ENCODE peak calls at places on chromosomes 4 and X, in nine cellular contexts. A is astrocyte, K is transverse colon, U is A549, W is upper lobe of left lung, D is left ventricle myocardium inferior, M is right atrium auricular region, G is iPS DF 6.9, F is epithelial cell of esophagus. L is an unnamed sample.

GRCh38 chr4:177375971-177376370 is 66.3 kb downstream of the AGA start:
- DNase-seq in A (no peak), K (no peak), U (no peak), W (no peak), D (no peak), M (no peak), G (no peak), F (no peak), L (no peak)

GRCh38 chrX:65528705-65529340 is 5.8 kb downstream of the LAS1L start:
- DNase-seq in A (no peak), K (peak), U (peak), W (no peak), D (no peak), M (peak), G (peak), F (peak), L (no peak)

GRCh38 chr4:148445071-148445902 is 3.1 kb upstream of the NR3C2 start:
- DNase-seq in A (no peak), K (peak), U (no peak), W (peak), D (peak), M (peak), G (no peak), F (no peak), L (peak)

GRCh38 chrX:115564243-115564642 is 3.3 kb downstream of the PLS3 start:
- DNase-seq in A (peak), K (no peak), U (no peak), W (no peak), D (no peak), M (no peak), G (no peak), F (no peak), L (no peak)

GRCh38 chr4:98527528-98527927 is 130.9 kb downstream of the TSPAN5 start:
- DNase-seq in A (no peak), K (no peak), U (no peak), W (no peak), D (no peak), M (no peak), G (no peak), F (no peak), L (no peak)

GRCh38 chr4:26197018-26197779 is 123.6 kb upstream of the RBPJ start:
- DNase-seq in A (peak), K (peak), U (peak), W (no peak), D (no peak), M (no peak), G (no peak), F (peak), L (no peak)

GRCh38 chrX:71466979-71467523 is 65.9 kb upstream of the OGT start:
- DNase-seq in A (no peak), K (no peak), U (no peak), W (no peak), D (no peak), M (no peak), G (no peak), F (peak), L (no peak)

GRCh38 chr4:147157860-147158701 is 212.4 kb upstream of the TTC29 start:
- DNase-seq in A (peak), K (peak), U (peak), W (peak), D (peak), M (no peak), G (no peak), F (peak), L (no peak)

GRCh38 chr4:138242076-138242829 is at the start of gene SLC7A11:
- DNase-seq in A (peak), K (peak), U (peak), W (no peak), D (no peak), M (no peak), G (peak), F (peak), L (no peak)

GRCh38 chr4:8793571-8794160 is 78.0 kb downstream of the HMX1 start:
- DNase-seq in A (no peak), K (no peak), U (no peak), W (peak), D (no peak), M (no peak), G (no peak), F (no peak), L (no peak)

GRCh38 chr4:184282251-184282713 is 64.6 kb upstream of the ENPP6 start:
- DNase-seq in A (no peak), K (peak), U (no peak), W (no peak), D (no peak), M (peak), G (no peak), F (peak), L (no peak)

GRCh38 chrX:103878466-103879151 is 46.6 kb upstream of the RAB9B start:
- DNase-seq in A (peak), K (no peak), U (peak), W (no peak), D (no peak), M (no peak), G (no peak), F (peak), L (no peak)

GRCh38 chrX:120120223-120120622 is 4.5 kb upstream of the RHOXF1 start:
- DNase-seq in A (peak), K (no peak), U (no peak), W (no peak), D (no peak), M (no peak), G (no peak), F (no peak), L (no peak)

GRCh38 chr4:39636786-39637185 is 1.9 kb downstream of the SMIM14 start:
- DNase-seq in A (peak), K (no peak), U (no peak), W (no peak), D (no peak), M (no peak), G (no peak), F (no peak), L (no peak)

GRCh38 chr4:173410106-173410505 is 11.2 kb upstream of the SCRG1 start:
- DNase-seq in A (no peak), K (no peak), U (no peak), W (no peak), D (no peak), M (no peak), G (no peak), F (no peak), L (peak)

GRCh38 chrX:149469406-149469805 is 35.7 kb downstream of the IDS start:
- DNase-seq in A (no peak), K (no peak), U (no peak), W (no peak), D (no peak), M (no peak), G (no peak), F (no peak), L (no peak)

GRCh38 chr4:1209821-1210220 is 37.4 kb upstream of the SPON2 start:
- DNase-seq in A (peak), K (peak), U (no peak), W (peak), D (peak), M (peak), G (no peak), F (no peak), L (no peak)

GRCh38 chrX:10083809-10084208 is 73.0 kb upstream of the CLCN4 start:
- DNase-seq in A (no peak), K (no peak), U (no peak), W (no peak), D (no peak), M (no peak), G (no peak), F (no peak), L (no peak)

GRCh38 chrX:2935364-2935748 is 6.2 kb upstream of the ARSD start:
- DNase-seq in A (no peak), K (no peak), U (no peak), W (no peak), D (no peak), M (no peak), G (no peak), F (no peak), L (no peak)

GRCh38 chr4:163344147-163345050 is 707 bp downstream of the NPY5R start:
- DNase-seq in A (no peak), K (no peak), U (no peak), W (peak), D (no peak), M (no peak), G (no peak), F (no peak), L (no peak)

GRCh38 chrX:11188664-11189063 is 77.5 kb downstream of the HCCS start:
- DNase-seq in A (peak), K (no peak), U (no peak), W (no peak), D (no peak), M (no peak), G (no peak), F (peak), L (no peak)

GRCh38 chrX:91081873-91082272 is 352.8 kb upstream of the PABPC5 start:
- DNase-seq in A (no peak), K (no peak), U (no peak), W (peak), D (no peak), M (no peak), G (no peak), F (no peak), L (no peak)

GRCh38 chr4:38004062-38004461 is 43.9 kb downstream of the PTTG2 start:
- DNase-seq in A (peak), K (no peak), U (no peak), W (no peak), D (no peak), M (no peak), G (no peak), F (no peak), L (no peak)

GRCh38 chrX:107677501-107677901 is 49.2 kb downstream of the PRPS1 start:
- DNase-seq in A (peak), K (no peak), U (no peak), W (no peak), D (no peak), M (no peak), G (no peak), F (peak), L (peak)

GRCh38 chr4:123403205-123403604 is 6.6 kb downstream of the SPRY1 start:
- DNase-seq in A (peak), K (no peak), U (no peak), W (no peak), D (no peak), M (no peak), G (no peak), F (no peak), L (no peak)
- H3K4me3 ChIP-seq in A (no peak), K (peak), U (no peak), W (no peak), D (peak), M (peak), G (no peak), F (no peak), L (peak)

DNA sequence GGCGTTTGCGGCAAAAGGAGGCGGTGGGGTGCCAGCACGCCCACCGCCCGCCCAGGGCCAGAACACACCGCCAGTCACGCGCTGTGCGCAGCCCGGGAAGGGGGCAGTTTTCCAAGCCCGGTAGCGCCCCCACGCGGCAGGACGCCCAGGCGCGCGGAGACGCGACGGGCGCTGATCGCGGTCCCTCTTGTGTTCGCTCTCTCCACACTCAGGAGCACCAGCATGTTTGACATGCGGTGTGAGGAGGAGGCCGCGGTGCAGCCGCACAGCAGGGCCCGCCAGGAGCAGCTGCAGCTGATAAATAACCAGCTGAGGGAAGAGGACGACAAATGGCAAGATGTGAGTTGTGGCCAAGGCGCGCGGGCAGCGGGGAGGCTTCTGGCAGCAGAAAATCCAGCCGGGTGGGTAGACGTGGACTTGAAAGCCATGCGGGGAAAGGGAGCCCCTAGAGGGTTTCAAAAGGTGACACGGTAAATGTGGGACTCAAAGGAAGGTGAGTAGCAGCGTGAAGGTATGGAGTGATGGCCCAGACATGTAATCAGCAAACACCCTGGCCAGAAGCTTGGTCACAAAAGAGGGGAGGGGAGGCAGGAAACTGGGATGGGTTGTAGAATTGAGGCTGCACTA is 104.1 kb downstream of the PHOX2B start:
- DNase-seq in A (peak), K (peak), U (peak), W (peak), D (peak), M (peak), G (peak), F (peak), L (no peak)
- H3K4me3 ChIP-seq in A (no peak), K (peak), U (no peak), W (no peak), D (peak), M (peak), G (no peak), F (no peak), L (peak)

GRCh38 chrX:37711991-37712390 is 26.4 kb downstream of the XK start:
- DNase-seq in A (no peak), K (no peak), U (no peak), W (no peak), D (no peak), M (no peak), G (no peak), F (no peak), L (no peak)
- H3K4me3 ChIP-seq in A (no peak), K (no peak), U (no peak), W (no peak), D (no peak), M (no peak), G (no peak), F (no peak), L (no peak)

GRCh38 chr4:186642530-186642929 is 81.1 kb downstream of the FAT1 start:
- DNase-seq in A (no peak), K (no peak), U (no peak), W (no peak), D (no peak), M (no peak), G (no peak), F (no peak), L (no peak)
- H3K4me3 ChIP-seq in A (no peak), K (no peak), U (no peak), W (no peak), D (no peak), M (no peak), G (no peak), F (no peak), L (no peak)

GRCh38 chr4:186702940-186703339 is 20.7 kb downstream of the FAT1 start:
- DNase-seq in A (no peak), K (no peak), U (no peak), W (no peak), D (no peak), M (no peak), G (no peak), F (no peak), L (no peak)

GRCh38 chr4:186701273-186701672 is 22.4 kb downstream of the FAT1 start:
- DNase-seq in A (peak), K (no peak), U (no peak), W (no peak), D (peak), M (peak), G (no peak), F (no peak), L (peak)

GRCh38 chr4:186700746-186701145 is 22.9 kb downstream of the FAT1 start:
- DNase-seq in A (peak), K (no peak), U (no peak), W (peak), D (peak), M (peak), G (no peak), F (peak), L (peak)

GRCh38 chr4:186702297-186702696 is 21.4 kb downstream of the FAT1 start:
- DNase-seq in A (no peak), K (no peak), U (no peak), W (no peak), D (no peak), M (no peak), G (no peak), F (no peak), L (no peak)

GRCh38 chr4:186701788-186702187 is 21.9 kb downstream of the FAT1 start:
- DNase-seq in A (no peak), K (no peak), U (no peak), W (peak), D (no peak), M (no peak), G (no peak), F (no peak), L (no peak)
- H3K4me3 ChIP-seq in A (no peak), K (no peak), U (no peak), W (no peak), D (peak), M (peak), G (no peak), F (no peak), L (peak)

DNA sequence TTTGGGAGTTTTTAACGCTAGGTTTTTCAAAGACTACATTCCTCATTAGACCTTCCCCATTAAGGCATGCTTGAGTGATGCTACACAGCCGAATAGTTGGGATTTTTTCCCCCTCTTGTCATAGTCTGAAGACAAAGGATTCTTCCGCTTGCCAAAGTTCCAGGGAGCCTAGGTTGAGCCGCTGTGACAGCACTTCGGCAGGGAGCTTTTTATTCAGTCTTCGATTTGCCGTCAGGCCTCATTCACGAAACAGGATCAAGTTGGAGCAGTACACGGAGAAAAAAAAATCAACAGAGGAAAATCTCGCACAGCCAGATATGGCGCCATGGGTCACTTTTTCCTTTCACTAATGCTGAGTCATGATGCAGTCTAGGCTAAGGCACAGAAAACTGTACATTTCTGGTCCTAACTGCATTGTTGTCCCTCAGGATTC is 24.3 kb downstream of the SHROOM3 start:
- DNase-seq in A (peak), K (no peak), U (peak), W (no peak), D (no peak), M (no peak), G (peak), F (peak), L (no peak)
- H3K4me3 ChIP-seq in A (peak), K (no peak), U (no peak), W (no peak), D (peak), M (no peak), G (no peak), F (no peak), L (no peak)

GRCh38 chrX:131783555-131784338 is 239.4 kb upstream of the STK26 start:
- DNase-seq in A (peak), K (peak), U (peak), W (no peak), D (no peak), M (peak), G (no peak), F (no peak), L (peak)

GRCh38 chrX:131779313-131779712 is 235.4 kb downstream of the OR13H1 start:
- DNase-seq in A (no peak), K (no peak), U (no peak), W (no peak), D (no peak), M (no peak), G (no peak), F (no peak), L (no peak)

GRCh38 chrX:131778269-131779218 is 234.7 kb downstream of the OR13H1 start:
- DNase-seq in A (peak), K (peak), U (peak), W (peak), D (no peak), M (peak), G (no peak), F (no peak), L (no peak)
- H3K4me3 ChIP-seq in A (no peak), K (no peak), U (peak), W (no peak), D (no peak), M (peak), G (no peak), F (no peak), L (peak)

GRCh38 chr4:112704991-112705845 is 68.3 kb downstream of the LARP7 start:
- DNase-seq in A (peak), K (peak), U (peak), W (peak), D (peak), M (peak), G (no peak), F (peak), L (peak)
- H3K4me3 ChIP-seq in A (peak), K (peak), U (peak), W (no peak), D (peak), M (peak), G (peak), F (no peak), L (peak)

GRCh38 chr4:93830090-93830818 is 1.7 kb downstream of the ATOH1 start:
- DNase-seq in A (no peak), K (no peak), U (no peak), W (no peak), D (no peak), M (no peak), G (no peak), F (no peak), L (no peak)

GRCh38 chr4:93828830-93829530 is 427 bp downstream of the ATOH1 start:
- DNase-seq in A (no peak), K (peak), U (no peak), W (peak), D (no peak), M (no peak), G (no peak), F (peak), L (no peak)

GRCh38 chr4:93829531-93830089 is 1.1 kb downstream of the ATOH1 start:
- DNase-seq in A (no peak), K (no peak), U (no peak), W (peak), D (no peak), M (no peak), G (no peak), F (no peak), L (no peak)

GRCh38 chr4:93827272-93827947 is 1.1 kb upstream of the ATOH1 start:
- DNase-seq in A (no peak), K (peak), U (no peak), W (peak), D (no peak), M (no peak), G (no peak), F (peak), L (no peak)

GRCh38 chr4:93828332-93828829 is at the start of gene ATOH1:
- DNase-seq in A (no peak), K (peak), U (peak), W (peak), D (no peak), M (no peak), G (no peak), F (peak), L (no peak)
- H3K4me3 ChIP-seq in A (peak), K (peak), U (peak), W (no peak), D (peak), M (peak), G (peak), F (peak), L (peak)

GRCh38 chr4:78168029-78168428 is 110.9 kb downstream of the FRAS1 start:
- DNase-seq in A (no peak), K (no peak), U (no peak), W (no peak), D (no peak), M (no peak), G (no peak), F (no peak), L (no peak)
- H3K4me3 ChIP-seq in A (no peak), K (no peak), U (no peak), W (no peak), D (no peak), M (no peak), G (no peak), F (no peak), L (no peak)

L was measured in breast epithelium.